ENCODE peak calls at places on chromosomes 7 and 10, in four cellular contexts. One of them, this sample, is unnamed.
A peak's percentile ranks its signal among the peaks of the same experiment; 100 is the strongest.

GRCh38 chr10:69123306-69123746 is 652 bp upstream of the VPS26A start:
- DNase-seq in vagina: no peak
- DNase-seq in tibial nerve: no peak
- DNase-seq in GM23248: peak; percentile 88
- DNase-seq in this sample: no peak

GRCh38 chr7:86243171-86243570 is 400.5 kb upstream of the GRM3 start:
- DNase-seq in vagina: no peak
- DNase-seq in GM23248: no peak
- DNase-seq in tibial nerve: no peak
- DNase-seq in this sample: no peak

GRCh38 chr10:45514283-45515270 is 140.6 kb downstream of the ALOX5 start:
- DNase-seq in vagina: no peak
- DNase-seq in GM23248: peak; percentile 26
- DNase-seq in tibial nerve: no peak
- DNase-seq in this sample: no peak

GRCh38 chr7:138173548-138173947 is 97.3 kb downstream of the AKR1D1 start:
- DNase-seq in tibial nerve: no peak
- DNase-seq in GM23248: no peak
- DNase-seq in vagina: no peak
- DNase-seq in this sample: no peak

GRCh38 chr7:127751723-127752448 is 99.9 kb downstream of the SND1 start:
- DNase-seq in vagina: no peak
- DNase-seq in GM23248: peak; percentile 13
- DNase-seq in tibial nerve: no peak
- DNase-seq in this sample: no peak

GRCh38 chr7:155921804-155922506 is 109.7 kb upstream of the SHH start:
- DNase-seq in tibial nerve: no peak
- DNase-seq in vagina: no peak
- DNase-seq in GM23248: no peak
- DNase-seq in this sample: no peak

GRCh38 chr7:130982651-130983050 is 248.6 kb upstream of the KLF14 start:
- DNase-seq in vagina: no peak
- DNase-seq in tibial nerve: no peak
- DNase-seq in GM23248: no peak
- DNase-seq in this sample: no peak

GRCh38 chr7:2897023-2897422 is 52.9 kb upstream of the GNA12 start:
- DNase-seq in vagina: no peak
- DNase-seq in GM23248: no peak
- DNase-seq in tibial nerve: no peak
- DNase-seq in this sample: no peak

GRCh38 chr7:81256991-81257390 is 338.1 kb upstream of the SEMA3C start:
- DNase-seq in tibial nerve: no peak
- DNase-seq in GM23248: no peak
- DNase-seq in vagina: no peak
- DNase-seq in this sample: no peak

GRCh38 chr7:7554647-7555575 is 11.8 kb upstream of the MIOS start:
- DNase-seq in vagina: no peak
- DNase-seq in tibial nerve: no peak
- DNase-seq in GM23248: peak; percentile 40
- DNase-seq in this sample: no peak

GRCh38 chr10:58477122-58477521 is 35.5 kb upstream of the BICC1 start:
- DNase-seq in tibial nerve: no peak
- DNase-seq in vagina: no peak
- DNase-seq in GM23248: peak; percentile 74
- DNase-seq in this sample: no peak

GRCh38 chr10:5544216-5544805 is 19.6 kb downstream of the CALML3 start:
- DNase-seq in GM23248: no peak
- DNase-seq in vagina: no peak
- DNase-seq in tibial nerve: no peak
- DNase-seq in this sample: no peak

GRCh38 chr10:109931153-109931552 is 7.8 kb upstream of the XPNPEP1 start:
- DNase-seq in GM23248: peak; percentile 65
- DNase-seq in vagina: no peak
- DNase-seq in tibial nerve: no peak
- DNase-seq in this sample: no peak

GRCh38 chr10:1037098-1037497 is 11.4 kb upstream of the IDI2 start:
- DNase-seq in tibial nerve: no peak
- DNase-seq in GM23248: no peak
- DNase-seq in vagina: no peak
- DNase-seq in this sample: no peak

GRCh38 chr7:5494683-5495561 is 71.3 kb upstream of the TNRC18 start:
- DNase-seq in tibial nerve: no peak
- DNase-seq in vagina: no peak
- DNase-seq in GM23248: peak; percentile 89
- DNase-seq in this sample: peak; percentile 81

GRCh38 chr7:44415510-44415909 is 74.9 kb downstream of the NUDCD3 start:
- DNase-seq in vagina: no peak
- DNase-seq in GM23248: no peak
- DNase-seq in tibial nerve: no peak
- DNase-seq in this sample: no peak

GRCh38 chr7:68509054-68509453 is 1089.2 kb upstream of the AUTS2 start:
- DNase-seq in tibial nerve: no peak
- DNase-seq in GM23248: no peak
- DNase-seq in vagina: no peak
- DNase-seq in this sample: no peak

GRCh38 chr10:79286318-79286951 is 60.8 kb upstream of the PPIF start:
- DNase-seq in vagina: no peak
- DNase-seq in tibial nerve: peak; percentile 54
- DNase-seq in GM23248: peak; percentile 30
- DNase-seq in this sample: no peak

GRCh38 chr7:19665399-19666008 is 43.3 kb downstream of the POLR1F start:
- DNase-seq in GM23248: peak; percentile 58
- DNase-seq in tibial nerve: no peak
- DNase-seq in vagina: no peak
- DNase-seq in this sample: no peak

GRCh38 chr7:35993113-35993512 is 159.9 kb upstream of the EEPD1 start:
- DNase-seq in vagina: no peak
- DNase-seq in GM23248: no peak
- DNase-seq in tibial nerve: no peak
- DNase-seq in this sample: no peak
- H3K27ac ChIP-seq in vagina: no peak overlapping the region
- H3K27ac ChIP-seq in GM23248: no peak overlapping the region
- H3K27ac ChIP-seq in tibial nerve: no peak overlapping the region
- H3K27ac ChIP-seq in this sample: no peak overlapping the region

DNA sequence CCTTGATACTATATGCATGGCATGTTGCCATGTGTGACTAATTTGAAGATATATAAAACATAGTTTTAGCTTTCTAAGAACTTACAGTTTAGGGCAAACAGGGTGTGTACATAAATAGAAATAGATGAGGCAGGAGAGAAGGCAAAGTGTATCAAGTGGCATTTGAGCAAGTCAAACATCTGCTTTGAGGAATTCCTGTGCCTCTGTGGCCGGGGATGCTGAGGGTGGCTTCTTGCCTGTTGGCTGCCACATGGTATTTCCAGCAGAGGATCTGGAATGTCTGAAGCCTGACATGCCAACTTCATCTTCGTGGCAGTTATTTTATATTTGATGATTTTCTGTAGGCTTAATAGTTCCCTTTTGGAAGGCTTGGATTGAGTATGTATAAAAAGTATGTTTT is 6.0 kb downstream of the SSBP1 start:
- DNase-seq in GM23248: peak; percentile 6
- DNase-seq in vagina: no peak
- DNase-seq in tibial nerve: no peak
- DNase-seq in this sample: no peak
- H3K36me3 ChIP-seq in GM23248: peaks cover 73% of the 10 kb centered on the region
- H3K36me3 ChIP-seq in vagina: no peaks in the 10 kb centered on the region
- H3K36me3 ChIP-seq in tibial nerve: peaks cover 91% of the 10 kb centered on the region
- H3K36me3 ChIP-seq in this sample: no peaks in the 10 kb centered on the region

DNA sequence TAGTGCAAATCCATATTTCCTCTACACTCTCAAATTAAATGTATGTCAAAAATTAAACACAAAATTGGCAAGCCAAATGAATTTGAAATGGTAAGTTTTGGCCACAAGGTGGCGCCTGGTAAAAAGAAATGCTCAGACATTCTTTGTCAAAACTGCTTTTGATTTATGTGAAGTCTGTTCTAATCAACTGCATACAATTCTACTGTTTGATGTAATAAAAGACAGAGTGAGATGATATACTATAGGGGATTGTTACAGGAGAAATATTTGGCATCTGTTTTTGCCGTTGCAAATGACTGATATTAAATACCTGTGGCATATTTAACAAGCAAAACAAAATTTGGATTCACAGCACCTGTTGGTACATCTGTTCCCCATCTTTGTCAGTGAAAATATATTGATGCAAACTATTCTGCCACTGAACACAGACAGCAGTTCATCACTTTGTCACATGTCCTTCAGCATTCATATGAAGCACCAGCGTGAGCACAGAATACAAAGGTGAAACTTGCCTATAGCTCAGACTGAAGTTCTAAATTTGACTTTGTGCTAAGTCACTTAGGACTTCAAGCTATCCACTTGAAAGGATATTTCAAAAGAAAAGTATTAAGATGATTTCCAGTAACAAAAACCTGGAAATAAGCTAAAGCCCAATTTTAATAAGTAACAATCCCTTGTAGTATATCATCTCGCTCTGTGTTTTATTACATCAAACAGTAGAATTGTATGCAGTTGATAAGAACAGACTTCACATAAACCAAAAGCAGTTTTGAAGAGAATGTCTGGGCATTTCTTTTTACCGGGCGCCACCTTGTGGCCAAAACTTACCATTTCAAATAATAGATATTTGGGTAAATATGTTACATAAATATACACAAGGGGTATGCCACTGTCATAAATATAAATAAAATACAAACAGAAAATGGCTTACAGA is 10.2 kb upstream of the CH25H start:
- DNase-seq in tibial nerve: peak; percentile 35
- DNase-seq in GM23248: peak; percentile 72
- DNase-seq in vagina: no peak
- DNase-seq in this sample: peak; percentile 35
- H3K27ac ChIP-seq in tibial nerve: peak overlapping the region; percentile 60
- H3K27ac ChIP-seq in GM23248: peak overlapping the region; percentile 27
- H3K27ac ChIP-seq in vagina: peak overlapping the region; percentile 30
- H3K27ac ChIP-seq in this sample: peak overlapping the region; percentile 53

GRCh38 chr7:139591550-139592195 is 68.2 kb downstream of the CLEC2L start:
- DNase-seq in vagina: peak; percentile 65
- DNase-seq in GM23248: no peak
- DNase-seq in tibial nerve: no peak
- DNase-seq in this sample: no peak
- H3K36me3 ChIP-seq in vagina: no peaks in the 10 kb centered on the region
- H3K36me3 ChIP-seq in GM23248: peaks cover 14% of the 10 kb centered on the region
- H3K36me3 ChIP-seq in tibial nerve: peaks cover 93% of the 10 kb centered on the region
- H3K36me3 ChIP-seq in this sample: no peaks in the 10 kb centered on the region

DNA sequence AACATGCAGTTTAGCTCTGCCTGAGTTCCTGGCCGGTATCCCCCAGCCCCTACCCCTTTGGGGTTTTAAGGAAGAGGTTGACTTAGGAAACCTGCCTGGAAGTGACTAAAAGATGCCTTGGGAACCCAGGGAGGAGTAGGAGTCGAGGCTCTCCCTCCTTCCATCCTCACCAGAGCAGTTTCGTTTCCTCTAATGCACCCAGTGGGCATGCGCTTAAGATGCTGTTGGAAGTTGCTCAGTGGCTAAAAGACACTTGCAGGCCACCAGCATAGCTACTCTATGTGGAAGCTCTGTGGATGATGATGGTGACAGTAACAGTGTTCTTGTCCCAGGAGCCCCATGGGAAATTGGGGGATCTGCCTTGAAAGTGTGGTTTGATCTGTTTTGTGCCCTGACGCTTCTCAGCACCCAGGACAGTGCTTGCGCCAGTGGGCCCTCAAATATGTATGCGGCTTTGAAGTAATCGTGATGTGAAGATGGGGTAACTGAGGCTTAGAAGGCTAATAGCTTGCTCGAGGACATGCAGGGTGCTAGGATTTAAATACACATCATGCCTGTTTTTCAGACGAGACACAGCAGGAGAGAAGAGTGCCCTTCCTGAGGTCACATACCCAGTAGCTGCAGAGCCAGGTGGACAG is 32.0 kb downstream of the TBATA start:
- DNase-seq in GM23248: no peak
- DNase-seq in tibial nerve: no peak
- DNase-seq in vagina: no peak
- DNase-seq in this sample: no peak
- H3K27ac ChIP-seq in GM23248: no peak overlapping the region
- H3K27ac ChIP-seq in tibial nerve: peak overlapping the region; percentile 55
- H3K27ac ChIP-seq in vagina: no peak overlapping the region
- H3K27ac ChIP-seq in this sample: no peak overlapping the region

DNA sequence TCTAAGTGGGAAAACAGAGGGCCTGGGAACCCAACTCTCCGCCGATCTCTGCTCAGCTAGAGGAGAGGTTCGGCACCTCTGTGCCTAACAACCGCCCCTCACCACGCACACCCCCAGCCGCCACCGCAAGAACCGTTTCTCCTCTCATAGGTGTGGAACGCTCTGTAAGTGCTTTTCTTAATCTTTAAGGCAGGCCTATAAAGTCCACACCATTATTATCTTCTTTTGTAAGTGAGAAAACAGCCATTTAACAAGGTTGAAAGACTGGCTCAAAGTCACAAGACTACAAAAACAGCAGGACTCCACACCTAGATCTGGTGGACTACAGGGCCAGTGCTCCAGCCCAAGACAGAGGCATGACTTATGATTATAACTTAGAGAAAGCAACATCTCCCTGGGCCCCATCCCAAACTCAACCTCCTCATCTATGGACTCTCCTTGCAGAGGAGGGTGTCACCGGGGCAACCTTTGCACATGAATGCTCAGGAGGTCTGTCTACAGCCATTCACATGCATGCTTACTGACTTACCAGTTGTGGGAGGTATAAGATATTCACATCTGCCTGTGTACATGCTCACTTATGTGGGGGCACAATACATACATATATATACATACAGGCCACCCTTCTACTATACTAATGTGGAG is 7.9 kb upstream of the NKX2-3 start:
- DNase-seq in GM23248: no peak
- DNase-seq in vagina: peak; percentile 47
- DNase-seq in tibial nerve: no peak
- DNase-seq in this sample: no peak
- H3K36me3 ChIP-seq in GM23248: no peaks in the 10 kb centered on the region
- H3K36me3 ChIP-seq in vagina: no peaks in the 10 kb centered on the region
- H3K36me3 ChIP-seq in tibial nerve: no peaks in the 10 kb centered on the region
- H3K36me3 ChIP-seq in this sample: no peaks in the 10 kb centered on the region

DNA sequence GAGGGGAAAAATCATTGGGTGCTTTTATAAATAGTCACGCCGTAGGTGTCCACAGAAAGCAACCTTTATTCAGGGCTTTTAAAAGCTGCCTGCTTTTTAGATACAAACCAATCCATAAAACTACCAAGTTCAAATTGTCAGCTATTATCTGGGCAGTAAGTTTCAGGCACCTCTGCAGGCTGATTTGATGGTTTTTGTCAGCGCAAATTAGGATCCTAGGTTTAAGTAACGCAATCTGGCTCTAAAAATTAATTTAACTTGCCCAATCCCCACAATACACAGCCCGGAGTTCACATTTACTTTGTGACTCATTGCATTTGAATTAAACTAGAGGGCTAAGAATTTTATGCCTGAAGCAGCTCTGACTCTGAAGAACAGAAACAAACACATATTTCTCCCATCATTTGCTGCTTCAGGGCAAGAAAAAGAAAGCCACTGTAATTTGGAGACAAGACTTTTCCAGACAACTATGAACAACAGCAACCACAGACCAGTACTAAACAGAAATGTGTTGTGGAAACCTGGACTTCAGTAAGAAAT is 43.3 kb downstream of the NRP1 start:
- DNase-seq in GM23248: peak; percentile 91
- DNase-seq in vagina: no peak
- DNase-seq in tibial nerve: no peak
- DNase-seq in this sample: no peak
- H3K27ac ChIP-seq in GM23248: peak overlapping the region; percentile 98
- H3K27ac ChIP-seq in vagina: peak overlapping the region; percentile 50
- H3K27ac ChIP-seq in tibial nerve: peak overlapping the region; percentile 9
- H3K27ac ChIP-seq in this sample: peak overlapping the region; percentile 84

This sample was measured in uterus.